ENCODE peak calls at places on chromosomes 3 and 15, in five cellular contexts. V is H9, F is neuronal stem cell, E is IMR-90, M is H1. P is an unnamed sample.
A peak's percentile ranks its signal among the peaks of the same experiment; 100 is the strongest.

GRCh38 chr3:152270944-152271343 is 2.2 kb downstream of the MBNL1 start:
- DNase-seq in E (no peak), F (no peak), M (no peak), V (no peak), P (no peak)

GRCh38 chr15:76987896-76988860 is 6.7 kb upstream of the PSTPIP1 start:
- DNase-seq in V (peak; percentile 1), M (no peak), E (no peak), F (no peak), P (no peak)

GRCh38 chr3:146223401-146224373 is 27.2 kb downstream of the PLSCR4 start:
- DNase-seq in V (no peak), E (peak; percentile 34), M (no peak), F (no peak), P (no peak)

GRCh38 chr3:181278468-181279238 is 289.1 kb upstream of the DNAJC19 start:
- DNase-seq in M (no peak), F (peak; percentile 12), E (no peak), V (no peak), P (no peak)

GRCh38 chr3:11434017-11434526 is 161.9 kb downstream of the ATG7 start:
- DNase-seq in V (no peak), M (no peak), F (no peak), E (peak; percentile 73), P (peak; percentile 67)

GRCh38 chr15:91521996-91522395 is 331.5 kb upstream of the SLCO3A1 start:
- DNase-seq in M (no peak), E (peak; percentile 82), F (no peak), V (no peak), P (no peak)

GRCh38 chr15:67193223-67194009 is 61.0 kb downstream of the AAGAB start:
- DNase-seq in M (no peak), F (no peak), E (peak; percentile 54), V (no peak), P (no peak)

GRCh38 chr3:124833710-124834332 is 53.3 kb downstream of the ITGB5 start:
- DNase-seq in E (no peak), V (no peak), F (no peak), M (no peak), P (no peak)

GRCh38 chr3:123522666-123523412 is 62.0 kb downstream of the HACD2 start:
- DNase-seq in M (no peak), F (no peak), E (no peak), V (no peak), P (no peak)

GRCh38 chr3:149115114-149115513 is 14.3 kb upstream of the HPS3 start:
- DNase-seq in F (no peak), E (no peak), M (no peak), V (no peak), P (no peak)

GRCh38 chr15:38028869-38029268 is 94.4 kb downstream of the TMCO5A start:
- DNase-seq in V (no peak), M (no peak), E (peak; percentile 61), F (no peak), P (no peak)

GRCh38 chr3:64827391-64827790 is 139.6 kb upstream of the ADAMTS9 start:
- DNase-seq in F (no peak), V (no peak), M (no peak), E (no peak), P (no peak)

GRCh38 chr3:64829331-64829730 is 141.5 kb upstream of the ADAMTS9 start:
- DNase-seq in F (no peak), V (no peak), M (no peak), E (no peak), P (no peak)

GRCh38 chr3:64825404-64825803 is 137.6 kb upstream of the ADAMTS9 start:
- DNase-seq in E (no peak), M (no peak), V (no peak), F (no peak), P (no peak)

DNA sequence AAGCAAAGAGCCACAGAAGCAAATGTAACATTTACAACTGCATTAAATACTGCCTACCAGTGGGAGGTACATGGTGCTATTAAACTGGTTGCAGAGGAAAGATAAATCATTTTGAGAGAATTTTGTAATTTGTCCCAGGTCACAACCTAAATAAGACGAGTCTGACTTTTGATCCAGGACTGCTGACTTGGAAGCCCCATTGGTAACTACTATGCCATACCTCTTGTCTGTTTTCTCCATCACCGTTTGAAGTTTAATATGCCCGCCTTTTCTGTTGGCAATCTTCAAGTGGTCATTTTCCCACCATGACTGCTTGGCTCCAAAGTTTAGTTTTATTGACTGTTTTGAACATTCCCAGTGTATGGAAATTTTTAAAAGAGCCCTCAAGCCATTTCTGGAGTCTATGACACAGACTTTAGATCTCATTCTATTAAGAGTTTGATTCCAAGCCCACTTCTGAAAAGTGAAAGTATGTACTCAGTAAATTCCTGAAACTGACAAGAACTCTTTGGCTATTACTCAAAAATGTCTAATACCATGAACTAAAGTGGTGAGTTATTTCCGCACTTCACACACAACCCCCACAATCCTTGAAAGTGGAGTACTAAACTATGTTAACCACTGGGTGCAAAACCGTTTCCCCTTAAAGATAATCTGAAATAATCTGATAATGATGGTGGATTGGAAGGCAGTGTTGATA is 136.6 kb upstream of the ADAMTS9 start:
- DNase-seq in V (no peak), F (no peak), E (no peak), M (no peak), P (peak; percentile 57)
- H2BK15ac ChIP-seq in V (no peak overlapping the region), F (no peak overlapping the region), E (no peak overlapping the region), M (no peak overlapping the region), P (no peak overlapping the region)

GRCh38 chr15:40593130-40593529 is 919 bp upstream of the KNL1 start:
- DNase-seq in V (no peak), E (no peak), F (no peak), M (no peak), P (no peak)
- H2AFZ ChIP-seq in V (no peak overlapping the region), E (no peak overlapping the region), F (peak overlapping the region; percentile 69), M (no peak overlapping the region), P (no peak overlapping the region)

DNA sequence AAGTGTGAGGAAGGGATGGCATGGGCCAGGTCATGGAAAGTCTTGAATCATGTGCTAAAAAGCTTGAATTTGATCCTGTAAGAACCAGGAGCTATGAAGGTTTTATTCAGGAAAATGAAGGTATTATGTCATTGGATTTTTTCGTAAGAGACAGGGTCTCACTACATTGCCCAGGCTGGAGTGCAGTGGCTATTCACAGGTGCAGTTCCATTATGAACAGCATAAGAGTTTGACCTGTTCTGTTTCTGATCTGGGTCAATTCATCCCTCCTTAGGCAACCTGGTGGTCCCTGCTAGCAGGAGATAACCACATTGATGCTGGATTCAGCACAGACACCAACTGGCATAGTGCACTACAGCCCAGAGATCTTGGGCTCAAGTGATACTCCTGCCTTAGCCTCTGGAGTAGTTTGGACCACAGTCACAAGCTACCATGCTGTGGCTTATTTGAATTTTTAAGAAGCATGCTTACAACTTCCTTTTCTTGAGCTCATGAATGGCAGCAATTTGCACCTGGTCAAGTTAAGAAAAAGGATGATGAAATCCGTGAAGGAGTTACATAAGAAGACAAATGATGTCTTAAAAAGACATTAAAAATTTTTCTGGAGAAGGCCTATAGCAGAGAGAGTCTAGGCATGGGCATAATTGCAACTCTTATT is 79.1 kb downstream of the CADPS start:
- DNase-seq in E (no peak), M (no peak), V (no peak), F (no peak), P (no peak)
- H2BK15ac ChIP-seq in E (no peak overlapping the region), M (no peak overlapping the region), V (no peak overlapping the region), F (no peak overlapping the region), P (no peak overlapping the region)

GRCh38 chr3:82262193-82262592 is 500.7 kb upstream of the GBE1 start:
- DNase-seq in E (no peak), M (no peak), F (no peak), V (no peak), P (no peak)
- H2AFZ ChIP-seq in E (no peak overlapping the region), M (peak overlapping the region; percentile 84), F (peak overlapping the region; percentile 75), V (no peak overlapping the region), P (no peak overlapping the region)